ENCODE peak calls at places on chromosomes 3 and 15, in seven cellular contexts. W, I, X, K, Q, H and Z are unnamed samples.

GRCh38 chr15:28912422-28912821 is 26.6 kb downstream of the APBA2 start:
- DNase-seq in H (no peak), Q (no peak), I (no peak), K (no peak), W (no peak), X (peak; percentile 20), Z (no peak)

GRCh38 chr3:122977645-122978466 is 49.7 kb downstream of the SEMA5B start:
- DNase-seq in Q (no peak), X (no peak), W (no peak), H (peak; percentile 40), K (peak; percentile 93), I (no peak), Z (no peak)

GRCh38 chr3:33392703-33393125 is 47.5 kb downstream of the UBP1 start:
- DNase-seq in W (no peak), Q (no peak), X (no peak), H (no peak), K (peak; percentile 95), I (no peak), Z (no peak)

GRCh38 chr3:194365978-194366490 is 3.5 kb downstream of the LRRC15 start:
- DNase-seq in Q (no peak), K (no peak), W (no peak), X (no peak), I (no peak), H (no peak), Z (no peak)

GRCh38 chr3:78875851-78876250 is 891.9 kb downstream of the ROBO1 start:
- DNase-seq in I (no peak), W (no peak), X (no peak), K (no peak), H (no peak), Q (no peak), Z (no peak)

GRCh38 chr3:128218858-128219257 is 65.6 kb downstream of the EEFSEC start:
- DNase-seq in Q (no peak), W (no peak), X (no peak), K (no peak), H (no peak), I (no peak), Z (no peak)

GRCh38 chr15:41658689-41659088 is 1.5 kb upstream of the MGA start:
- DNase-seq in Q (no peak), I (no peak), H (no peak), X (no peak), K (no peak), W (no peak), Z (no peak)

GRCh38 chr15:34721802-34722795 is 32.7 kb downstream of the GJD2 start:
- DNase-seq in X (no peak), W (no peak), I (no peak), Q (peak; percentile 59), H (peak; percentile 12), K (peak; percentile 88), Z (no peak)

GRCh38 chr3:124360626-124361025 is 368.7 kb upstream of the ROPN1 start:
- DNase-seq in I (no peak), X (no peak), W (no peak), H (no peak), Q (no peak), K (no peak), Z (no peak)

GRCh38 chr3:134854285-134854684 is 59.2 kb downstream of the EPHB1 start:
- DNase-seq in W (no peak), K (no peak), Q (no peak), I (no peak), H (no peak), X (no peak), Z (no peak)

GRCh38 chr3:152346740-152347139 is 78.0 kb downstream of the MBNL1 start:
- DNase-seq in X (no peak), Q (no peak), K (no peak), H (no peak), W (no peak), I (no peak), Z (no peak)

GRCh38 chr15:48494646-48495045 is 150.9 kb downstream of the FBN1 start:
- DNase-seq in W (no peak), I (no peak), K (peak; percentile 29), X (no peak), Q (no peak), H (no peak), Z (no peak)

GRCh38 chr3:16834214-16834613 is 50.5 kb upstream of the PLCL2 start:
- DNase-seq in Q (no peak), W (no peak), X (no peak), K (no peak), H (no peak), I (no peak), Z (no peak)

GRCh38 chr3:124570232-124570631 is 160.0 kb upstream of the UMPS start:
- DNase-seq in K (no peak), W (no peak), X (no peak), I (no peak), H (no peak), Q (no peak), Z (no peak)

GRCh38 chr3:138824114-138824506 is 10.6 kb downstream of the PIK3CB start:
- DNase-seq in X (no peak), K (no peak), W (no peak), Q (no peak), I (no peak), H (no peak), Z (no peak)

GRCh38 chr3:127137113-127137512 is 55.8 kb upstream of the PRR23E start:
- DNase-seq in I (no peak), K (no peak), X (no peak), W (no peak), H (no peak), Q (no peak), Z (no peak)

GRCh38 chr3:121819236-121819635 is 15.6 kb downstream of the IQCB1 start:
- DNase-seq in K (no peak), X (no peak), Q (no peak), H (no peak), W (no peak), I (no peak), Z (no peak)

GRCh38 chr3:177447938-177448337 is 250.7 kb upstream of the TBL1XR1 start:
- DNase-seq in K (no peak), Q (no peak), X (no peak), W (peak; percentile 95), I (no peak), H (no peak), Z (no peak)

GRCh38 chr3:58474348-58474911 is 17.5 kb upstream of the KCTD6 start:
- DNase-seq in K (no peak), H (no peak), W (no peak), I (no peak), X (no peak), Q (no peak), Z (peak; percentile 10)

GRCh38 chr3:193987186-193987585 is 148.8 kb upstream of the HES1 start:
- DNase-seq in H (no peak), Q (no peak), W (no peak), I (no peak), K (no peak), X (no peak), Z (no peak)

GRCh38 chr15:45228931-45229330 is 23.1 kb upstream of the SLC28A2 start:
- DNase-seq in Q (no peak), X (no peak), H (no peak), I (no peak), K (no peak), W (no peak), Z (no peak)

GRCh38 chr3:72035606-72036005 is 250.7 kb upstream of the PROK2 start:
- DNase-seq in I (no peak), H (no peak), K (no peak), Q (no peak), X (no peak), W (no peak), Z (no peak)

GRCh38 chr15:41160639-41161315 is 44.7 kb upstream of the INO80 start:
- DNase-seq in I (no peak), H (no peak), W (no peak), X (no peak), Q (no peak), K (peak; percentile 76), Z (no peak)

GRCh38 chr3:187997490-187997889 is 156.5 kb upstream of the LPP start:
- DNase-seq in X (no peak), W (no peak), H (no peak), I (no peak), K (peak; percentile 50), Q (no peak), Z (no peak)

GRCh38 chr15:45376967-45377629 is 1.2 kb downstream of the GATM start:
- DNase-seq in X (no peak), Q (no peak), H (no peak), I (no peak), W (no peak), K (no peak), Z (no peak)

GRCh38 chr3:158102660-158103085 is 3.5 kb downstream of the SHOX2 start:
- DNase-seq in K (no peak), I (no peak), X (no peak), W (no peak), Q (no peak), H (no peak), Z (no peak)

GRCh38 chr15:69860316-69860715 is 237.4 kb downstream of the TLE3 start:
- DNase-seq in X (no peak), K (no peak), I (no peak), Q (no peak), W (no peak), H (no peak), Z (no peak)

GRCh38 chr3:112097378-112097777 is 11.2 kb downstream of the C3orf52 start:
- DNase-seq in X (no peak), H (no peak), Q (no peak), K (peak; percentile 100), I (peak; percentile 34), W (peak; percentile 89), Z (no peak)

GRCh38 chr3:156689589-156689988 is 15.2 kb downstream of the TIPARP start:
- DNase-seq in H (no peak), W (no peak), I (no peak), K (no peak), Q (no peak), X (no peak), Z (no peak)

GRCh38 chr15:69735126-69735525 is 282.5 kb downstream of the RPLP1 start:
- DNase-seq in X (no peak), K (no peak), Q (no peak), I (no peak), H (no peak), W (no peak), Z (no peak)